ENCODE peak calls at places on chromosomes 3 and 15, in five cellular contexts. M is A549, F is GM06990, R is GM23338, O is breast epithelium. L is an unnamed sample.

GRCh38 chr3:117398166-117398954 is 688.8 kb downstream of the TUSC7 start:
- DNase-seq in M (no peak), F (no peak), R (peak), O (no peak), L (peak)

GRCh38 chr15:33515121-33515520 is 204.4 kb downstream of the RYR3 start:
- DNase-seq in M (no peak), F (no peak), R (no peak), O (no peak), L (no peak)

GRCh38 chr3:160490166-160490565 is 40.6 kb upstream of the TRIM59 start:
- DNase-seq in M (no peak), F (no peak), R (no peak), O (no peak), L (no peak)

GRCh38 chr3:105764378-105765376 is 104.1 kb downstream of the CBLB start:
- DNase-seq in M (no peak), F (no peak), R (no peak), O (no peak), L (no peak)

GRCh38 chr3:126607214-126607908 is 47.6 kb downstream of the TXNRD3 start:
- DNase-seq in M (no peak), F (no peak), R (no peak), O (no peak), L (no peak)

GRCh38 chr3:179796421-179796820 is 143.6 kb downstream of the USP13 start:
- DNase-seq in M (no peak), F (no peak), R (no peak), O (no peak), L (no peak)

GRCh38 chr3:8794247-8794646 is 24.8 kb upstream of the OXTR start:
- DNase-seq in M (no peak), F (no peak), R (no peak), O (no peak), L (no peak)

GRCh38 chr3:123635220-123635619 is 50.4 kb upstream of the HACD2 start:
- DNase-seq in M (no peak), F (no peak), R (peak), O (peak), L (peak)

GRCh38 chr15:40062816-40063562 is 24.0 kb upstream of the SRP14 start:
- DNase-seq in M (no peak), F (no peak), R (no peak), O (no peak), L (peak)

GRCh38 chr15:40061212-40061901 is 22.4 kb upstream of the SRP14 start:
- DNase-seq in M (no peak), F (no peak), R (no peak), O (no peak), L (peak)

GRCh38 chr15:40065166-40065565 is 26.2 kb upstream of the SRP14 start:
- DNase-seq in M (no peak), F (no peak), R (no peak), O (no peak), L (no peak)

GRCh38 chr15:40064231-40064894 is 25.4 kb upstream of the SRP14 start:
- DNase-seq in M (peak), F (peak), R (peak), O (no peak), L (peak)

DNA sequence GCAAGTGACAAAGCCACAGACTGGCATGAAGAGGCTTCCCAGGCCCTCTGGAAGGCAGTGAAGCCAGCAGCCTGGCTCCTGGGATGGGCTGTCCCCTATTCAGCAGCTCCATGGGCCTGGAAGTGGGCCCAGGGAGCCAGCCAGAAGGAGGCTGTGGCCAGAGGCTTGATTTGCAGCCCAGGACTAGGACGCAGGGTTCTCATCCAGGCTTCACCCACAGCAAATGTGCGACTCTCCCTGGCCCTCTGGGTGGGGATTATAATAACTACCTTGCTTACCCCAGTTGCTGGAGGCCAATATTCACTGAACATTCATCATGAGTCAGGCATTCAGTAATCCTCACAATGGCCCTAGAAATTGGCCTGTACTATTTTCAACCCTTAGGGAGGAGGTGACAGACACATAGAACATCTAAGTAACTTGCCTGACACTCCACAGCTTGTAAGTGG is 24.6 kb upstream of the SRP14 start:
- DNase-seq in M (peak), F (no peak), R (no peak), O (no peak), L (peak)
- H3K4me3 ChIP-seq in M (no peak), F (peak), R (no peak), O (no peak), L (no peak)

GRCh38 chr3:38136807-38137614 is at the start of gene ACAA1:
- DNase-seq in M (peak), F (peak), R (peak), O (peak), L (peak)
- H3K4me3 ChIP-seq in M (peak), F (peak), R (peak), O (peak), L (peak)

GRCh38 chr15:75446146-75446545 is 5.3 kb downstream of the SIN3A start:
- DNase-seq in M (no peak), F (peak), R (no peak), O (no peak), L (no peak)
- H3K4me3 ChIP-seq in M (no peak), F (peak), R (no peak), O (no peak), L (no peak)

GRCh38 chr3:27883266-27883665 is 161.1 kb upstream of the EOMES start:
- DNase-seq in M (no peak), F (no peak), R (no peak), O (no peak), L (no peak)

GRCh38 chr3:27877122-27878011 is 155.2 kb upstream of the EOMES start:
- DNase-seq in M (no peak), F (no peak), R (peak), O (no peak), L (peak)

GRCh38 chr3:27880969-27881892 is 159.1 kb upstream of the EOMES start:
- DNase-seq in M (no peak), F (peak), R (no peak), O (no peak), L (peak)

GRCh38 chr3:27878012-27878383 is 155.9 kb upstream of the EOMES start:
- DNase-seq in M (no peak), F (no peak), R (no peak), O (no peak), L (no peak)
- H3K4me3 ChIP-seq in M (no peak), F (no peak), R (no peak), O (no peak), L (no peak)

GRCh38 chr3:4971838-4972237 is 7.4 kb upstream of the BHLHE40 start:
- DNase-seq in M (no peak), F (no peak), R (no peak), O (no peak), L (no peak)
- H3K4me3 ChIP-seq in M (no peak), F (no peak), R (no peak), O (no peak), L (no peak)

GRCh38 chr3:51985063-51985462 is 1.7 kb downstream of the ACY1 start:
- DNase-seq in M (no peak), F (no peak), R (no peak), O (no peak), L (no peak)
- H3K4me3 ChIP-seq in M (no peak), F (no peak), R (no peak), O (no peak), L (no peak)

DNA sequence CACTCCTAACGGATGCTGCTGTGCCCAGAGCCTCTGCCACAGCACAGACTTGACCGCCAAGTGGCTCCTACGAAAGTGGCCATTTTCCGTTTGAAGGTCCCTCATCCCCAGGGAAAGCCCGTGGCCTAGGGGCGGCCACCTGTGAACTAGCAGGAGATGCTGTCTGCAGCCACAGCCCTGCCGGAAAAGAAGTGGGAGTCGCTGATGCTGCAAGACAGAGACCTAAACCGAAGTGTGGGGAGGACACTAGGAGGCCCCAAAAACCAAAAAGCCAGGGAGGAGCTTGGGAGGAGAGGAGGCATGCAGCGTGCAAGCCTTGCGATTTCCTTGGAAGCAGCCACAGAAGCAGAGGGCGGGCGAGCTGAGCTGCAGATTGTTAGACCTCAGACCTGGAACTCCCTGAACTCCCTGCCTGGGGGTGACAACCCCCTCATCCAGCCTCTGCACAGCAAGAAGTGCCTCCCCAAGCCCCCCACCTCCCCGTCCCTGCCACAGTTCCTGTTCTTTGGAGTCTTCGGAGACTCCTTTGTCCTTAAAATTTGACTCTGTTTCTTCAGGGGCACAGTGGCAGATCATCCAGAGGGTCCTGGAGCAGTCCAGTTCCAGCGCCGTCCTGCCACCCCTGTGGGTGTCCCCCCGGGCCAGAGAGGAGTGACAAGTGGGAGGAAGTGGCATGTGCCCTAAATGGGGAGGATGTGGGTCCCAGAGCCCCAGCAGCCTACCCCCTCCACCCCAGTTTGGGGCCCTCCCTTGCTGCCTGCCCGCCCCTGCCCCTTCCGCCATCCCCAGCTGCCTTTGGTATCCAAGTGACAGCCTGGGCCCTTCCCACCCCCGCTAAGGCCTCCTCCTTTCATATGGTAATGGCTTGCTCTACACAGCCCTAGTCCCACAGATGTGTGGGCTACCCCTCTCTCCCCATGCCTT is 43.7 kb downstream of the KLHL25 start:
- DNase-seq in M (no peak), F (no peak), R (peak), O (peak), L (peak)
- H3K4me3 ChIP-seq in M (no peak), F (no peak), R (peak), O (peak), L (no peak)

L was measured in endodermal cell.